ENCODE peak calls at places on chromosome 6, in six cellular contexts. A is SK-N-SH, R is GM23248, V is HCT116, N is small intestine, H is hepatocyte. G is an unnamed sample.

GRCh38 chr6:10837997-10838793 is at the start of gene MAK:
- DNase-seq in N (peak; percentile 88), A (peak; percentile 97), V (peak; percentile 81), R (peak; percentile 82), H (peak; percentile 96), G (peak; percentile 97)

GRCh38 chr6:78771619-78772018 is 95.7 kb upstream of the IRAK1BP1 start:
- DNase-seq in A (no peak), V (no peak), H (no peak), R (no peak), N (no peak), G (no peak)

GRCh38 chr6:99432877-99433276 is 7.8 kb upstream of the PNISR start:
- DNase-seq in V (no peak), N (no peak), R (no peak), H (no peak), A (no peak), G (no peak)

GRCh38 chr6:41356838-41357237 is 21.4 kb downstream of the NCR2 start:
- DNase-seq in N (no peak), R (no peak), H (no peak), A (no peak), V (no peak), G (no peak)

GRCh38 chr6:5865492-5866031 is 141.2 kb downstream of the NRN1 start:
- DNase-seq in A (no peak), H (no peak), N (no peak), R (no peak), V (no peak), G (no peak)

GRCh38 chr6:148854086-148854485 is 107.3 kb downstream of the UST start:
- DNase-seq in V (no peak), H (no peak), R (no peak), N (no peak), A (no peak), G (no peak)

GRCh38 chr6:72740135-72740534 is 118.3 kb downstream of the KCNQ5 start:
- DNase-seq in A (no peak), N (no peak), H (no peak), R (peak; percentile 35), V (no peak), G (no peak)

GRCh38 chr6:9520417-9521151 is 894.3 kb downstream of the TFAP2A start:
- DNase-seq in V (peak; percentile 35), A (no peak), H (no peak), N (no peak), R (peak; percentile 87), G (no peak)

GRCh38 chr6:38151580-38152500 is 332.3 kb downstream of the ZFAND3 start:
- DNase-seq in H (no peak), R (no peak), A (no peak), V (no peak), N (no peak), G (no peak)

GRCh38 chr6:53065266-53066058 is at the start of gene FBXO9:
- DNase-seq in A (peak; percentile 92), R (peak; percentile 78), N (peak; percentile 60), V (no peak), H (peak; percentile 85), G (peak; percentile 51)

GRCh38 chr6:54515013-54515412 is 206.8 kb downstream of the TINAG start:
- DNase-seq in A (no peak), N (peak; percentile 14), R (no peak), H (no peak), V (no peak), G (no peak)

GRCh38 chr6:36738108-36738507 is 40.5 kb downstream of the RAB44 start:
- DNase-seq in V (no peak), N (no peak), H (no peak), A (no peak), R (no peak), G (no peak)

GRCh38 chr6:53956068-53956711 is 155.1 kb upstream of the MLIP start:
- DNase-seq in N (peak; percentile 82), R (peak; percentile 68), H (peak; percentile 84), V (peak; percentile 72), A (no peak), G (peak; percentile 88)

DNA sequence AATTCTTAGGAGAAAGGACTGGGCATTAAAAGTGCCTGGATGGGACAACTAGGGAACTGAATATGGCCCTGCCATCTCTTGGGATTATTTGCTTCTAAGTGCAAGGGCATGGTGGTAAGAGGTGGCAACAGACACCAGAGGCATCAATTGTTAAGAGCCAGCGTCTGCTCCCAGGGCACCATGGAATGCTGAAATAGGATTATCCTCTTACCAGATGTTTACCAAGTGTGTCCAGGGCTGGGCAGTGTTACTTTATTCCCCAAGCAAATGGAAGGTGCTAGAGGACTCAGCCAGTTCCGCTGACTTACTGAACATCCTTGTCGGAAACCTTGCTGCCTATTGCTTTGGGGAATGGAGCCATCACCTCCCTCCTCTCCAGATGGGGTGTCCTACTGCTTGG is 273.6 kb upstream of the SUPT3H start:
- DNase-seq in A (no peak), V (no peak), H (no peak), N (no peak), R (no peak), G (no peak)
- H3K4me1 ChIP-seq in A (no peaks in the 10 kb centered on the region), V (peaks cover 54% of the 10 kb centered on the region), H (peaks cover 3% of the 10 kb centered on the region), N (no peaks in the 10 kb centered on the region), R (peaks cover 62% of the 10 kb centered on the region), G (peaks cover 25% of the 10 kb centered on the region)

GRCh38 chr6:144265061-144265357 is 20.1 kb upstream of the UTRN start:
- DNase-seq in H (peak; percentile 28), R (peak; percentile 5), V (no peak), N (no peak), A (no peak), G (peak; percentile 63)
- H3K4me1 ChIP-seq in H (peaks cover 26% of the 10 kb centered on the region), R (peaks cover 45% of the 10 kb centered on the region), V (peaks cover 32% of the 10 kb centered on the region), N (no peaks in the 10 kb centered on the region), A (no peaks in the 10 kb centered on the region), G (peaks cover 5% of the 10 kb centered on the region)

GRCh38 chr6:33694977-33695376 is 16.5 kb downstream of the UQCC2 start:
- DNase-seq in H (no peak), A (peak; percentile 23), N (no peak), R (no peak), V (no peak), G (no peak)
- H3K4me1 ChIP-seq in H (peaks cover 11% of the 10 kb centered on the region), A (peaks cover 47% of the 10 kb centered on the region), N (no peaks in the 10 kb centered on the region), R (peaks cover 46% of the 10 kb centered on the region), V (peaks cover 5% of the 10 kb centered on the region), G (peaks cover 5% of the 10 kb centered on the region)

DNA sequence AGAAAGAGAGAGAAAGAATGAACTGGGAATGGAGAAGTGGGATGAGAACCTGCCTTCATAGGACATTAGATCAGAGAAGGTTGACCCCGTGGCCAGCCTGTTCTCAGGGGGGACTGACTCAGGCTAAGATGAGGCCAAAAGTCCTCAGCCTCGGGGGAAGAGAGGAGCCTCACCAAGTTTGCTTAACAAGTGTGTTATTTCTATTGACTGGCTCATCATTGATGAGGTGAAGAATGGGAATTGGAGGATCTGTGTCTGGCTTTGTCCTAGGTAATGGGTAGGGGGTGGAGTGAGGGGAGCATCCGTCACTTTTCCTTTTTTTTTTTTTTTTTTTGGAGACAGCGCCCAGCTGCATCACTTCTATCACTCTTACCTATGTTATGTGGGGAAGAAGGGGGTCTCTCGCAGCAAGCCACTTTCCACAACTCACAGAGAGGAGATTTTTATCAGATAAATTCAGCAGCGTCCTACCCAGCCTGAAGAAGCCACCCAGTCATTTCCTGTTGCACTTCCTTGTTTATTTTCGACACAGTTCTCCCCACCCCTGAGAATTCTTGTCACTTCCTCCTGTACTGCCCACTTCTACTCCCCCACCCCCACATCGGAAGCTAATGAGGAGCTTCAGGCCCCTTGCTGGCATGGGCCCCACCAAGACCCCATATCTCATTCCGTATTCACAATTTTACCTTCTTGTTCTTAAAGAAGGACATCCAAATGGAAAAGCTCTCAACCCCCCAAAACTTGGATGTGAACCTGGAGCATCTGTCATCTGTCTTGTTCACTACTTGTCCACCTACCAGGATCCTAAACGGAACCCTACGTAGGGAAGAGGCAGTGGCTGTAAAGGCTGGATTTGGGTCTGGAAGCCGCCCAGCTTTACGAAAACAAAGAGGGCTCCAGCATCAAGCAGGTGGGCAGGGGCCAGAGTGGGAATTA is 2.8 kb upstream of the RNASET2 start:
- DNase-seq in A (no peak), R (no peak), V (no peak), N (peak; percentile 64), H (no peak), G (no peak)
- H3K4me1 ChIP-seq in A (peaks cover 14% of the 10 kb centered on the region), R (no peaks in the 10 kb centered on the region), V (peaks cover 16% of the 10 kb centered on the region), N (peaks cover 3% of the 10 kb centered on the region), H (no peaks in the 10 kb centered on the region), G (peaks cover 13% of the 10 kb centered on the region)

GRCh38 chr6:158784505-158784904 is 34.7 kb downstream of the EZR start:
- DNase-seq in A (no peak), V (no peak), R (peak; percentile 32), H (no peak), N (no peak), G (peak; percentile 65)
- H3K4me1 ChIP-seq in A (peaks cover 2% of the 10 kb centered on the region), V (peaks cover 100% of the 10 kb centered on the region), R (peaks cover 3% of the 10 kb centered on the region), H (peaks cover 28% of the 10 kb centered on the region), N (no peaks in the 10 kb centered on the region), G (peaks cover 26% of the 10 kb centered on the region)

DNA sequence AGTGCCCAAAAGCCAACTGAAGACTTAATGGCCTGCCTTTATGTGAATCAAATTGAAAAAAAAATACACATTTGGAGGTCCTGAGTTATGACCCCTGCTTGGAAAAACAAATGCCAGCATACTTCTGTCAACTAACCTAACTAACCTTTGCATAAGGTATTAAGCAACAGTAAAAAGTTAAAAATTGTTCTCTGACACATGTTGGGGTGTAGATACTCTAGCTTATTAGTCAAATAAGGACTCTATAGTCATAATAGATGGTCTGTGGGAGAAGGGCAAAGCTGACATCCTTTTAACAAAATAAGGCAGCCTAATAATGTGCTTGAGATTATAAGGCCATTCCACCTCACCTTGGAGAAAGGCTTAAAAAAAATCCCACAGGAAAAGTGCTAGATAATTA is 140.5 kb downstream of the HIVEP2 start:
- DNase-seq in H (no peak), V (no peak), N (no peak), R (no peak), A (no peak), G (no peak)
- H3K4me1 ChIP-seq in H (no peaks in the 10 kb centered on the region), V (peaks cover 11% of the 10 kb centered on the region), N (no peaks in the 10 kb centered on the region), R (peaks cover 32% of the 10 kb centered on the region), A (peaks cover 9% of the 10 kb centered on the region), G (no peaks in the 10 kb centered on the region)

DNA sequence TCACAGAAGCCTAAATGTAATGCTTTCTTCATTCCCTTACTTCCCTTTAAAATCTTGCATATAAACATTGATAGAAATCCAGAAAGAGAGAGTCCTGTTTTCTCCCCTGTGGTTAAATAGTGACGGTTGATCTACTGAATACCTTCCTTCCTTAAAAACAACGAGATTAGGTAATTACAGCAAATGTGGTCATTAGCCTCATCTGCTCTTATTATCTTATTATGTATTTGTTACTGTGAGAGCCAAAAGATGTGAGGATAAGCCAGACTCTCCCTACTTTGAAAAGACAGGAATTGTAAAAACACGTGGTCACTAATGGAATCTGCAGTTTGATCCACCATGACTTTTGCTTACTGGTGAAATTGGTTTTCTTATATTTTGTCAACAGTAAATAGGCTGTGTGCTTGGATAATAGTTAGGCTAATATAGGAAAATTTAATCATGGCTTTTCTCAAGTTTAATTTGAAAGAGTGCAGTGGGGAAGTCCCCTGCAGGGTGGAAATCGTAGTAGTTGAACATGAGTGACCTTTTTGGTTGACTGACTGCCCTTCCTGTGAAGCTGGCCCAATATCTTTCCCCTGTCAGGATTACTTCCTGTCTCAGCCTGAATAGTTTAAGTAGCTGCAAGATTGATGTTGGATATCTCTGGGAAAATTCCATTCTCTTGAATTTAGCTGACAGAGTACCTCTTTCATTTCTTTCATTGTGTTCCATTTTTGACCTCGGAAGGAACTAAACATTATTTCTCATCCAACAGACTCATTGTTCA is 62.8 kb downstream of the JARID2 start:
- DNase-seq in V (no peak), A (peak; percentile 52), N (no peak), R (peak; percentile 23), H (no peak), G (no peak)
- H3K4me1 ChIP-seq in V (peaks cover 41% of the 10 kb centered on the region), A (peaks cover 24% of the 10 kb centered on the region), N (peaks cover 31% of the 10 kb centered on the region), R (peaks cover 60% of the 10 kb centered on the region), H (peaks cover 20% of the 10 kb centered on the region), G (no peaks in the 10 kb centered on the region)

G was measured in trophoblast cell.